ENCODE peak calls at places on chromosomes 16 and 17, in eight cellular contexts. Y is tibial nerve, N is sigmoid colon, I is ovary, V is stomach, U is transverse colon, Q is GM12878, G is HepG2. Z is an unnamed sample.

GRCh38 chr17:57684711-57685498 is 60.2 kb downstream of the CCDC182 start:
- DNase-seq in Y (no peak), N (no peak), I (no peak), V (no peak), U (no peak), Q (no peak), G (no peak), Z (no peak)

GRCh38 chr17:47862621-47863440 is 11.9 kb upstream of the SP6 start:
- DNase-seq in Y (no peak), N (no peak), I (no peak), V (no peak), U (no peak), Q (no peak), G (no peak), Z (no peak)

GRCh38 chr16:76956394-76956793 is 234.6 kb upstream of the MON1B start:
- DNase-seq in Y (no peak), N (no peak), I (no peak), V (no peak), U (no peak), Q (no peak), G (no peak), Z (no peak)

GRCh38 chr17:29078183-29079045 is 35.5 kb downstream of the PIPOX start:
- DNase-seq in Y (no peak), N (no peak), I (no peak), V (no peak), U (no peak), Q (no peak), G (no peak), Z (no peak)

GRCh38 chr16:2507052-2507678 is 6.6 kb upstream of the ATP6V0C start:
- DNase-seq in Y (no peak), N (peak; percentile 76), I (no peak), V (no peak), U (peak; percentile 49), Q (peak; percentile 41), G (no peak), Z (peak; percentile 73)

GRCh38 chr17:17073006-17073626 is 30.9 kb downstream of the MPRIP start:
- DNase-seq in Y (no peak), N (peak; percentile 61), I (peak; percentile 6), V (no peak), U (no peak), Q (no peak), G (no peak), Z (no peak)

GRCh38 chr17:7560172-7561027 is 1.3 kb upstream of the SENP3 start:
- DNase-seq in Y (no peak), N (peak; percentile 86), I (peak; percentile 65), V (peak; percentile 81), U (peak; percentile 87), Q (no peak), G (peak; percentile 64), Z (peak; percentile 67)

GRCh38 chr17:46732754-46733398 is 85.6 kb downstream of the WNT3 start:
- DNase-seq in Y (no peak), N (no peak), I (no peak), V (no peak), U (no peak), Q (no peak), G (no peak), Z (no peak)

GRCh38 chr16:70433456-70434103 is 5.3 kb downstream of the ST3GAL2 start:
- DNase-seq in Y (no peak), N (peak; percentile 84), I (no peak), V (no peak), U (peak; percentile 33), Q (no peak), G (no peak), Z (peak; percentile 52)

DNA sequence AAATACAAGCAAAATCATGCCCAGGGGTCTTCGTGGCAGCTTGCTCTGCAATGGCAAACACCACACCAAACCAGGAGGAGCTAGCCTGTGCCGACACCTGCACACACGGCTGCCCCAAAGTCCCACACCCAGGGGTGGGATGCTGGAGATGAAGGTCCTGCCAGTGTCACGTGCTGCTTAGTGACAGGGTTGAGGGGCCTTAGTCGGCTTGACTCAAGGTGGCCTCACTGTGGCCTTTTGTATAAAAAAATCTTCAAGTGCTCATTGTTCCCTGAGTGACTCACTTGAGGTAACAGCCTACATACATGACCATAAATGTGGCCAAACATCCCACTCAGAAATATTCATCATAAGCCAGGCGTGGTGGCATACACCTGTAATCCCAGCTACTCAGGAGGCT is 7.3 kb downstream of the TRIM65 start:
- DNase-seq in Y (no peak), N (no peak), I (no peak), V (no peak), U (no peak), Q (no peak), G (no peak), Z (peak; percentile 31)
- TF ChIP-seq EP300 in Y (no peak), N (no peak), I (no peak), V (no peak), U (no peak), Q (no peak), G (no peak), Z (no peak)

DNA sequence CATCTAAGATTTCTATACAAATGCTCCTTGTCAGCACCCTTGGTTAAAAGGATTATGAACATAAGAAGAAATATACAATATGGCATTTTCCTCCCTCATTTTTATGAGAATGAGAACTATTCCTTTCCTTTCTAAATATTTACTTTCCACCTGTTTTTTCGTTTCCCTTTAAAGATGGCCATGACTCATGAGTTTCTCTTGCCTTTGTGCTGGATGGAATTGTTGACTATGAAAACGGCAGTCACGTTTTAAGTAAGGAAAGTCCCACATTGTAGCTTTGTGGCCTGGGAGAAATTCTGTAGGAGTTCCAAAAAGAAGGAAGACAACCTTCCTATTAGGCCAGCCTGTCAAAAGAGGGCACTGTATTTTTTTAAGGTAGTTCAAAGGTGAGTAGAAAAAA is 276.5 kb downstream of the FOXL1 start:
- DNase-seq in Y (no peak), N (no peak), I (no peak), V (no peak), U (no peak), Q (no peak), G (no peak), Z (no peak)
- H3K27me3 ChIP-seq in Y (no peaks in the 10 kb centered on the region), N (no peaks in the 10 kb centered on the region), I (no peaks in the 10 kb centered on the region), V (no peaks in the 10 kb centered on the region), U (no peaks in the 10 kb centered on the region), Q (no peaks in the 10 kb centered on the region), G (peaks cover 3% of the 10 kb centered on the region), Z (no peaks in the 10 kb centered on the region)

GRCh38 chr17:1750628-1751027 is 8.0 kb downstream of the SERPINF2 start:
- DNase-seq in Y (no peak), N (no peak), I (no peak), V (no peak), U (no peak), Q (no peak), G (no peak), Z (peak; percentile 59)

GRCh38 chr17:1753767-1754429 is 8.0 kb upstream of the SERPINF1 start:
- DNase-seq in Y (no peak), N (no peak), I (no peak), V (no peak), U (no peak), Q (no peak), G (no peak), Z (no peak)

GRCh38 chr17:1755252-1755992 is 6.4 kb upstream of the SERPINF1 start:
- DNase-seq in Y (no peak), N (no peak), I (no peak), V (no peak), U (no peak), Q (no peak), G (no peak), Z (no peak)

GRCh38 chr17:1754430-1755112 is 7.3 kb upstream of the SERPINF1 start:
- DNase-seq in Y (no peak), N (no peak), I (no peak), V (no peak), U (no peak), Q (no peak), G (no peak), Z (peak; percentile 69)

GRCh38 chr17:1752425-1752941 is 9.4 kb upstream of the SERPINF1 start:
- DNase-seq in Y (no peak), N (no peak), I (no peak), V (no peak), U (peak; percentile 66), Q (no peak), G (no peak), Z (peak; percentile 50)
- TF ChIP-seq CTCF in Y (no peak), N (no peak), I (no peak), V (no peak), U (no peak), Q (no peak), G (no peak), Z (no peak)

DNA sequence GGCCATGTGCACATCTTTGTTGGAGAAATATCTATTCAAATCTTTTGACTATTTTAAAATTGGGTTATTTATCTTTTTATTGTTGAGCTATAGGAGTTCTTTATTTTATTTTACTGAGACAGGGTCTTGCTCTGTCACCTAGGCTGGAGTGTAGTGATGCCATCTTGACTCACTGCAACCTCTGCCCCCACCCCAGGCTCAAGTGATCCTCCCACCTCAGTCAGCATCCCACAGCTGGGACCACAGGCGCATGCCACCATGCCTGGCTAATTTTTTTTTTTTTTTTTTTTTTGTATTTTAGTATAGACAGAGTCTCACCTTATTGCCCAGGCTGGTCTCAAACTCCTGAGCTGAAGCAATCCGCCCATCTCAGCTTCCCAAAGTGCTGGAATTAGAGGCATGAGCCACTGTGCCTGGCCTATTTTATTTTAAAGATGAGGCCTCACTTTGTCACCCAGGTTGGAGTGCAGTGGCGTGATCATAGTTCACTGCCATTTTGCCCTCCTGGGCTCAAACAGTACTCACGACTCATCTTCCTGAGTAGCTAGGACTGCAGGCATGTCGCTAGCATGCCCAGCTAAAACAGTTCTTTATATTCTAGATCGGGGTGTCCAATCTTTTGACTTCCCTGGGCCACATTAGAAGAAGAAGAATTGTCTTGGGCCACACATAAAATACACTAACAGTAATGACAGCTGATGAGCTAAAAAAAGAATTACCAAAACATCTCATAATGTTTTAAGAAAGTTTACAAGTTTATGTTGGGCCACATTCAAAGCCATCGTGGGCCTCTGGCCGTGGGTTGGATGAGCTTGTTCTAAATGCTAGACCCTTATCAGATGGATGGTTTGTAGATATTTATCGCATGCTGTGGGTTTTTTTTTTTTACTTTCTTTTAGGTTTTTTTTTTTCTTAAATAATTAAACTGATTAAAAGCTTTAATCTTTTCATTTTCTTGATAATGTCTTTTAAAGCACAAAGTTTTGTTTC is 13.7 kb downstream of the TENT4B start:
- DNase-seq in Y (no peak), N (no peak), I (no peak), V (no peak), U (no peak), Q (no peak), G (peak; percentile 50), Z (no peak)
- TF ChIP-seq EP300 in Y (no peak), N (no peak), I (no peak), V (no peak), U (no peak), Q (no peak), G (no peak), Z (no peak)

DNA sequence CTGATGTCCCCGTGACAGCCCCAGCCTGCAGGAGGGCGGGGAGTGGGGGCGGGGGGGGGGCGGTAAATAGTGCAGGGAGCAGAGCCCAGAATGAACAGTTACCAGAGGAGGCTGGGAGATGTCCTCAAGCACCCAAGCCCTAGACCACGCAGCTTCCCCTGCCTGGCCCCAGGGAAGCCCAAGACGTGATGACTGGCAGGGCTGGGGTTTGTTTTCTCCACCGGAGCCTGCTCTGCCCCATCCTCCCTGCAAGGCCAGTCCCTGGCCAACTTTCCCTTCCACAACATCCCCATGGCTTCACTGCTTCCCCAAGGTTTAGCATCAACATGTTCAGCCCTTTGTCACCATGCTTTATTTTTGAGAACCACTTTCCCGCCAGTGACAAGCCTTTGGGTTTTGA is 1.4 kb upstream of the BEAN1 start:
- DNase-seq in Y (no peak), N (peak; percentile 21), I (no peak), V (no peak), U (no peak), Q (no peak), G (no peak), Z (no peak)
- H3K27me3 ChIP-seq in Y (peaks cover 3% of the 10 kb centered on the region), N (peaks cover 26% of the 10 kb centered on the region), I (no peaks in the 10 kb centered on the region), V (peaks cover 40% of the 10 kb centered on the region), U (peaks cover 72% of the 10 kb centered on the region), Q (peaks cover 28% of the 10 kb centered on the region), G (peaks cover 76% of the 10 kb centered on the region), Z (peaks cover 11% of the 10 kb centered on the region)

GRCh38 chr17:78133971-78134898 is 3.7 kb downstream of the TMC8 start:
- DNase-seq in Y (no peak), N (no peak), I (no peak), V (peak; percentile 76), U (peak; percentile 82), Q (no peak), G (peak; percentile 83), Z (peak; percentile 85)
- TF ChIP-seq CTCF in Y (peak; percentile 45), N (peak; percentile 14), I (no peak), V (no peak), U (peak; percentile 68), Q (peak; percentile 76), G (peak; percentile 94), Z (peak; percentile 60)